ENCODE peak calls at places on chromosome 22, in eight cellular contexts. One of them, this sample, is unnamed. For H3K4me1, the result is how much of the 10 kb centered on the place peaks cover.

GRCh38 chr22:50530280-50530856 is 556 bp upstream of the TYMP start:
- DNase-seq in prostate gland: peak
- DNase-seq in transverse colon: peak
- DNase-seq in upper lobe of left lung: peak
- DNase-seq in breast epithelium: peak
- DNase-seq in stomach: peak
- DNase-seq in H1: peak
- DNase-seq in SK-N-SH: no peak
- DNase-seq in this sample: no peak

GRCh38 chr22:50267591-50268390 is 2.4 kb downstream of the MAPK11 start:
- DNase-seq in prostate gland: peak
- DNase-seq in transverse colon: peak
- DNase-seq in upper lobe of left lung: peak
- DNase-seq in breast epithelium: peak
- DNase-seq in stomach: peak
- DNase-seq in H1: peak
- DNase-seq in SK-N-SH: peak
- DNase-seq in this sample: no peak

GRCh38 chr22:26610072-26610958 is 7.5 kb downstream of the CRYBB1 start:
- DNase-seq in prostate gland: no peak
- DNase-seq in transverse colon: peak
- DNase-seq in upper lobe of left lung: no peak
- DNase-seq in breast epithelium: no peak
- DNase-seq in stomach: peak
- DNase-seq in H1: no peak
- DNase-seq in SK-N-SH: no peak
- DNase-seq in this sample: no peak

GRCh38 chr22:50027639-50028537 is 15.3 kb upstream of the IL17REL start:
- DNase-seq in prostate gland: no peak
- DNase-seq in transverse colon: peak
- DNase-seq in upper lobe of left lung: peak
- DNase-seq in breast epithelium: peak
- DNase-seq in stomach: peak
- DNase-seq in H1: no peak
- DNase-seq in SK-N-SH: peak
- DNase-seq in this sample: no peak

GRCh38 chr22:48894804-48895250 is 932.8 kb downstream of the BRD1 start:
- DNase-seq in prostate gland: no peak
- DNase-seq in transverse colon: no peak
- DNase-seq in upper lobe of left lung: peak
- DNase-seq in breast epithelium: no peak
- DNase-seq in stomach: peak
- DNase-seq in H1: no peak
- DNase-seq in SK-N-SH: no peak
- DNase-seq in this sample: no peak

GRCh38 chr22:42269407-42270177 is 861 bp downstream of the TCF20 start:
- DNase-seq in prostate gland: peak
- DNase-seq in transverse colon: peak
- DNase-seq in upper lobe of left lung: peak
- DNase-seq in breast epithelium: peak
- DNase-seq in stomach: peak
- DNase-seq in H1: peak
- DNase-seq in SK-N-SH: peak
- DNase-seq in this sample: no peak

GRCh38 chr22:44646141-44646540 is 55.9 kb upstream of the PRR5 start:
- DNase-seq in prostate gland: no peak
- DNase-seq in transverse colon: no peak
- DNase-seq in upper lobe of left lung: no peak
- DNase-seq in breast epithelium: no peak
- DNase-seq in stomach: no peak
- DNase-seq in H1: no peak
- DNase-seq in SK-N-SH: no peak
- DNase-seq in this sample: no peak

GRCh38 chr22:47094861-47095330 is 332.4 kb downstream of the TBC1D22A start:
- DNase-seq in prostate gland: no peak
- DNase-seq in transverse colon: no peak
- DNase-seq in upper lobe of left lung: no peak
- DNase-seq in breast epithelium: no peak
- DNase-seq in stomach: no peak
- DNase-seq in H1: no peak
- DNase-seq in SK-N-SH: no peak
- DNase-seq in this sample: no peak

GRCh38 chr22:37503183-37503683 is 16.0 kb downstream of the CARD10 start:
- DNase-seq in prostate gland: no peak
- DNase-seq in transverse colon: no peak
- DNase-seq in upper lobe of left lung: no peak
- DNase-seq in breast epithelium: no peak
- DNase-seq in stomach: no peak
- DNase-seq in H1: no peak
- DNase-seq in SK-N-SH: no peak
- DNase-seq in this sample: no peak

GRCh38 chr22:37503850-37504249 is 15.4 kb downstream of the CARD10 start:
- DNase-seq in prostate gland: no peak
- DNase-seq in transverse colon: peak
- DNase-seq in upper lobe of left lung: peak
- DNase-seq in breast epithelium: no peak
- DNase-seq in stomach: peak
- DNase-seq in H1: no peak
- DNase-seq in SK-N-SH: no peak
- DNase-seq in this sample: no peak

GRCh38 chr22:37501610-37502341 is 15.6 kb upstream of the MFNG start:
- DNase-seq in prostate gland: peak
- DNase-seq in transverse colon: peak
- DNase-seq in upper lobe of left lung: peak
- DNase-seq in breast epithelium: peak
- DNase-seq in stomach: peak
- DNase-seq in H1: no peak
- DNase-seq in SK-N-SH: no peak
- DNase-seq in this sample: no peak

GRCh38 chr22:37501176-37501609 is 15.0 kb upstream of the MFNG start:
- DNase-seq in prostate gland: no peak
- DNase-seq in transverse colon: peak
- DNase-seq in upper lobe of left lung: peak
- DNase-seq in breast epithelium: no peak
- DNase-seq in stomach: no peak
- DNase-seq in H1: no peak
- DNase-seq in SK-N-SH: no peak
- DNase-seq in this sample: no peak

DNA sequence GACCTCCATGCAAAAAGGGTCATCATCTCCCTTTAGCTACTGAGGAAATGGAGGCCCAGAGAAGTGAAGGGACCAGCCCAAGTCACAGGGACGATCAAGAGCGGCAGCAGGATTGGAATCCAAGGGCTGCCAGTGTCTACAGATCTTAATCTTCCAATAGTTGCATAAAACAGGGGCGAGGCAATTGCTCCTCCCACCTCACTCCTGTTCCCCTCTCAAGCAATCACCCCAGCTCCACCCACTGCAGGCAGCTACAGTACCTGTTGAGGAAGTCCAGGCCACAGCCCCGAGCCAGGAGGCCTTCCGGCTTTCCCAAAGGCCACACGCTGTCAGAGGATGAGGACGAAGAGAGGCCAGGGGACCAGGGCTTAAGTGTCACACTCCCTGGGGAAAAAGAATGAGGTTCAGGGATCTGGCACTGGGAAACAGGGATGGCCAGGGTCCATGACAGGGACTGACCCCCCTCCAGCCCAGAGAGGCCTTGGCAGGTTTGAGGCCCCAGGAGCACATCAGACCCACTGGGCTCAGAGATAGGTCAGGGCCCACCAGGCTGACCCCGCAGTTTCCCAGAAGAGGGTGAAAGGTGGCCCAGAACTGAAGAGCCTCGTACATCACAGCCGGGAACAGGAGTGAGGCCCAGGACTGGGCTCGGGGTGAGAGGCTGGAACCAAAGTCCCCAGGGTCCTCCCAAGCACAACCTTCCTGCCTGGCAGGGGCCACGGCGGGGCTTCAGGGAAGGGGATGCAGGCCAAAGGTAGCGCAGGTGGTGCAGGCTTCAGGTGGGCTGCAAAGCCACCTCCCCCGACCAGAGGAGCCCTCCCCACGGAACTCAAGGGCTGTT is 16.4 kb upstream of the MFNG start:
- DNase-seq in prostate gland: peak
- DNase-seq in transverse colon: peak
- DNase-seq in upper lobe of left lung: peak
- DNase-seq in breast epithelium: peak
- DNase-seq in stomach: peak
- DNase-seq in H1: no peak
- DNase-seq in SK-N-SH: no peak
- DNase-seq in this sample: no peak
- H3K4me1 ChIP-seq in prostate gland: under half
- H3K4me1 ChIP-seq in transverse colon: half or more
- H3K4me1 ChIP-seq in upper lobe of left lung: under half
- H3K4me1 ChIP-seq in breast epithelium: under half
- H3K4me1 ChIP-seq in stomach: half or more
- H3K4me1 ChIP-seq in H1: under half
- H3K4me1 ChIP-seq in SK-N-SH: half or more
- H3K4me1 ChIP-seq in this sample: half or more

DNA sequence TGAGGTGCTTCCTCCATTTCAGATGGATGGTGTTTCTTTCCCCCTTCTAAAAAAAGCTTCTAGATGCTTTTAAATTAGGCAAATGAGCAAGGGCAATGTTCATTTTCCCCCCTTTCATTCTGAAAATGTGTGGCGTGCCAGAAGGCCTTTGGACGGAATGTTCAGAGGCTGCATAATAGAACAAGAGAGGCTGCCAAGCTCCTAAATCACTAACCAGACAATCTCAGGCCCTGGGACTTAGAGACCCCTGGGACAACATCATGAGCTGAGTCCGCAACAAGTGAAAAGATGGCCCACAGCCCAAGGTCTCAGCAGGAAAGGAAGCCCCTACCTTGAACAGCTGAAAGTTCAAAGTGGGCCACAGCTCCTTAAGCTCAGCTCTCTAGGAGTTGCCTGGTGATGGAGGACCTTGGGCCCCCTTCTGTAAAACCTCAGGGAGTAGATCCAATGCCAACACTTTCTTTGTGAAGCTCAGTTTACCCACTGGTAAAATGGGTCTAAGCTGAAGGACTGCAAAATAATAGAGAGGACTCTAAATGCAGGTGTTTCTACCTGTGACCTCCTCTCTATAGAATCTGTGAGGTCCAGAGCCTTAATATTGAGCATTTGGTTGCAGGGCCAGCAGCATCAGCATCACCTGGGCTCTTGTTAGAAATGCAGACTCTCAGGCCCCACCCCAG is 144.0 kb downstream of the FBXO7 start:
- DNase-seq in prostate gland: peak
- DNase-seq in transverse colon: peak
- DNase-seq in upper lobe of left lung: no peak
- DNase-seq in breast epithelium: peak
- DNase-seq in stomach: no peak
- DNase-seq in H1: no peak
- DNase-seq in SK-N-SH: no peak
- DNase-seq in this sample: no peak
- TF ChIP-seq POLR2AphosphoS5 in prostate gland: peak
- TF ChIP-seq POLR2AphosphoS5 in transverse colon: peak
- TF ChIP-seq POLR2AphosphoS5 in upper lobe of left lung: peak
- TF ChIP-seq POLR2AphosphoS5 in breast epithelium: peak
- TF ChIP-seq POLR2AphosphoS5 in stomach: peak
- TF ChIP-seq POLR2AphosphoS5 in H1: no peak
- TF ChIP-seq POLR2AphosphoS5 in SK-N-SH: no peak
- TF ChIP-seq POLR2AphosphoS5 in this sample: no peak

GRCh38 chr22:30568137-30568805 is 6.2 kb downstream of the GAL3ST1 start:
- DNase-seq in prostate gland: no peak
- DNase-seq in transverse colon: no peak
- DNase-seq in upper lobe of left lung: no peak
- DNase-seq in breast epithelium: no peak
- DNase-seq in stomach: no peak
- DNase-seq in H1: no peak
- DNase-seq in SK-N-SH: no peak
- DNase-seq in this sample: no peak

GRCh38 chr22:30566125-30566524 is 8.3 kb downstream of the GAL3ST1 start:
- DNase-seq in prostate gland: no peak
- DNase-seq in transverse colon: peak
- DNase-seq in upper lobe of left lung: no peak
- DNase-seq in breast epithelium: no peak
- DNase-seq in stomach: no peak
- DNase-seq in H1: no peak
- DNase-seq in SK-N-SH: no peak
- DNase-seq in this sample: no peak

GRCh38 chr22:30564045-30564765 is 10.3 kb downstream of the GAL3ST1 start:
- DNase-seq in prostate gland: no peak
- DNase-seq in transverse colon: no peak
- DNase-seq in upper lobe of left lung: no peak
- DNase-seq in breast epithelium: no peak
- DNase-seq in stomach: no peak
- DNase-seq in H1: no peak
- DNase-seq in SK-N-SH: peak
- DNase-seq in this sample: no peak

GRCh38 chr22:30564766-30565118 is 9.7 kb downstream of the GAL3ST1 start:
- DNase-seq in prostate gland: no peak
- DNase-seq in transverse colon: no peak
- DNase-seq in upper lobe of left lung: no peak
- DNase-seq in breast epithelium: no peak
- DNase-seq in stomach: no peak
- DNase-seq in H1: no peak
- DNase-seq in SK-N-SH: no peak
- DNase-seq in this sample: no peak

DNA sequence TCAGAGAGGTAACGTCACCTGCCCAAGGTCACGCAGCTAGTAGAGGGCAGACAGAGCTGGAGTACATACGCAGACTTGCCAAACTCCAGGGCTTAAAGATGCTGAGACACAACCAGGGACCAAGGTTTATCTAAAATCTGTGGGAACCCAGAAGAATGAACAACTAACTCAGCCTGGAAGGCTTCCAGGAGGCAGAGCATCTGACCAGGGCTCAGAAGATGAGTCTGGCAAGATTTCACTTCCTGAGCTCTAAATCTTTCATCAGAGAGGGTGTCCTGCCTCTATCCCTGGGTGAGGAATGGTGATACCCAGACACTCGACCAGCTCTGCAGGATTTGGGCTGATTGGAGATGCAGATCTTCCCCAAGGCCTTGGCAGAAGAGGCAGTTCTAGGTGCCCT is 9.1 kb downstream of the GAL3ST1 start:
- DNase-seq in prostate gland: no peak
- DNase-seq in transverse colon: no peak
- DNase-seq in upper lobe of left lung: no peak
- DNase-seq in breast epithelium: no peak
- DNase-seq in stomach: no peak
- DNase-seq in H1: no peak
- DNase-seq in SK-N-SH: no peak
- DNase-seq in this sample: no peak
- H3K4me1 ChIP-seq in prostate gland: under half
- H3K4me1 ChIP-seq in transverse colon: under half
- H3K4me1 ChIP-seq in upper lobe of left lung: under half
- H3K4me1 ChIP-seq in breast epithelium: under half
- H3K4me1 ChIP-seq in stomach: under half
- H3K4me1 ChIP-seq in H1: under half
- H3K4me1 ChIP-seq in SK-N-SH: under half
- H3K4me1 ChIP-seq in this sample: under half

GRCh38 chr22:30514252-30514651 is 8.8 kb upstream of the SEC14L4 start:
- DNase-seq in prostate gland: no peak
- DNase-seq in transverse colon: no peak
- DNase-seq in upper lobe of left lung: no peak
- DNase-seq in breast epithelium: no peak
- DNase-seq in stomach: no peak
- DNase-seq in H1: no peak
- DNase-seq in SK-N-SH: no peak
- DNase-seq in this sample: no peak

GRCh38 chr22:30519842-30520425 is 14.4 kb upstream of the SEC14L4 start:
- DNase-seq in prostate gland: no peak
- DNase-seq in transverse colon: no peak
- DNase-seq in upper lobe of left lung: no peak
- DNase-seq in breast epithelium: no peak
- DNase-seq in stomach: no peak
- DNase-seq in H1: no peak
- DNase-seq in SK-N-SH: no peak
- DNase-seq in this sample: no peak

GRCh38 chr22:30516273-30516672 is 10.8 kb upstream of the SEC14L4 start:
- DNase-seq in prostate gland: no peak
- DNase-seq in transverse colon: no peak
- DNase-seq in upper lobe of left lung: no peak
- DNase-seq in breast epithelium: no peak
- DNase-seq in stomach: no peak
- DNase-seq in H1: no peak
- DNase-seq in SK-N-SH: no peak
- DNase-seq in this sample: no peak

GRCh38 chr22:30513462-30513861 is 8.0 kb upstream of the SEC14L4 start:
- DNase-seq in prostate gland: no peak
- DNase-seq in transverse colon: no peak
- DNase-seq in upper lobe of left lung: no peak
- DNase-seq in breast epithelium: no peak
- DNase-seq in stomach: no peak
- DNase-seq in H1: no peak
- DNase-seq in SK-N-SH: no peak
- DNase-seq in this sample: no peak

GRCh38 chr22:30516731-30517130 is 11.2 kb upstream of the SEC14L4 start:
- DNase-seq in prostate gland: no peak
- DNase-seq in transverse colon: no peak
- DNase-seq in upper lobe of left lung: no peak
- DNase-seq in breast epithelium: no peak
- DNase-seq in stomach: no peak
- DNase-seq in H1: no peak
- DNase-seq in SK-N-SH: no peak
- DNase-seq in this sample: no peak
- TF ChIP-seq POLR2AphosphoS5 in prostate gland: no peak
- TF ChIP-seq POLR2AphosphoS5 in transverse colon: no peak
- TF ChIP-seq POLR2AphosphoS5 in upper lobe of left lung: no peak
- TF ChIP-seq POLR2AphosphoS5 in breast epithelium: no peak
- TF ChIP-seq POLR2AphosphoS5 in stomach: no peak
- TF ChIP-seq POLR2AphosphoS5 in H1: no peak
- TF ChIP-seq POLR2AphosphoS5 in SK-N-SH: no peak
- TF ChIP-seq POLR2AphosphoS5 in this sample: no peak

This sample was measured in Panc1.